ENCODE peak calls at places on chromosomes 7 and 10, in four cellular contexts. M, F, Q and U are unnamed samples.

GRCh38 chr7:7119668-7120208 is 62.6 kb upstream of the C1GALT1 start:
- DNase-seq in M (no peak), F (no peak), Q (no peak), U (no peak)

GRCh38 chr10:15775513-15775912 is 55.8 kb upstream of the ITGA8 start:
- DNase-seq in M (peak; percentile 89), F (no peak), Q (no peak), U (no peak)

GRCh38 chr7:117225536-117225935 is 97.3 kb downstream of the WNT2 start:
- DNase-seq in M (no peak), F (no peak), Q (no peak), U (no peak)

GRCh38 chr10:113111900-113112853 is 162.1 kb downstream of the TCF7L2 start:
- DNase-seq in M (peak; percentile 24), F (no peak), Q (no peak), U (no peak)

GRCh38 chr7:139765143-139765542 is 12.7 kb downstream of the HIPK2 start:
- DNase-seq in M (no peak), F (no peak), Q (no peak), U (no peak)

GRCh38 chr7:2266911-2267310 is 24.9 kb downstream of the NUDT1 start:
- DNase-seq in M (peak; percentile 49), F (no peak), Q (no peak), U (peak; percentile 78)

GRCh38 chr10:12214763-12215218 is 18.8 kb downstream of the CDC123 start:
- DNase-seq in M (peak; percentile 47), F (peak; percentile 47), Q (peak; percentile 32), U (no peak)

GRCh38 chr7:157779206-157779605 is 442.4 kb downstream of the DNAJB6 start:
- DNase-seq in M (no peak), F (no peak), Q (no peak), U (no peak)

GRCh38 chr7:26157520-26158105 is 5.6 kb downstream of the NFE2L3 start:
- DNase-seq in M (no peak), F (no peak), Q (no peak), U (no peak)

GRCh38 chr10:131211556-131211955 is 100.0 kb downstream of the TCERG1L start:
- DNase-seq in M (no peak), F (peak; percentile 61), Q (no peak), U (no peak)

GRCh38 chr10:43376046-43376635 is 4.7 kb downstream of the FXYD4 start:
- DNase-seq in M (no peak), F (no peak), Q (no peak), U (no peak)

GRCh38 chr7:8669501-8669851 is 236.1 kb downstream of the NXPH1 start:
- DNase-seq in M (no peak), F (no peak), Q (no peak), U (no peak)

GRCh38 chr7:8668627-8669500 is 235.5 kb downstream of the NXPH1 start:
- DNase-seq in M (no peak), F (no peak), Q (no peak), U (peak; percentile 10)
- H3K4me3 ChIP-seq in M (no peak overlapping the region), F (no peak overlapping the region), Q (peak overlapping the region; percentile 8), U (no peak overlapping the region)

GRCh38 chr10:117936136-117936535 is 110.6 kb downstream of the RAB11FIP2 start:
- DNase-seq in M (peak; percentile 15), F (no peak), Q (no peak), U (no peak)
- H3K4me2 ChIP-seq in M (no peak overlapping the region), F (no peak overlapping the region), Q (no peak overlapping the region), U (peak overlapping the region; percentile 46)

DNA sequence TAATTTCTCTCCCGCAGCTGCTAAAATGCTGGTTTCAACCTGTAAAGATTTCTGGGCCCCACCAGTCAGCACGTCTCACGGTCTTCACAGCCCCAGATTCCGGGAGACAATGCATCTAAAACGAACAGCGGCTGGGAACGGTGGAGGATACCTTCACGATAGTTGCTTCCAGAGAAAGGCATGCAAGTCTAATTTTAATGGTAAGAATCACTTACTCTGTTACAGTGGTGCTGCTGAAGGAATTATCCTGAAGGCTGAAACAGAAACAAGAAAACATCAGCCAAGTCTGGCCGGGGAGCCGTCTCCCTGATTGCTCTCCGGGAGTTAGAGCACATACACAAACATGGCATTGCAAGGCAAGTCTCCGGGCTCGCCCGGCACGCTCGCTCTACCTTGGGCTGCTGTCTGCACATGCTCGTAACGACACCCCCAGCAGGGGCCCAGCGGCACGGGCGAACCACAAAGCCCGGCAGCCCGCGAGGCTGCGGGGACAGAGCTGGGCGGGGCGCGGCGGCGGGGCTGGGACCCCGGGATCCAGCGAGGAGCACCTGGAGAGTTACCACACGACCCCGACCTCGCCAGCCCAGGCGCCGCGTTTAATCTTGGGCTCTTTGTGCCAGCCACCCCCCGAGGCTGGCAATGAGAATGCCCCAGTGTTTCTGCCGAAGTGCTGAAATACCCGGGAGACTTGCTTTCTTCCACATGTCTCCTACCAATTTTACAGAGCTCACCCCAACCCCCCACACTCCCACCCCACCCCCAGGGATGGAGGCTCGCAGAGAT is at the start of gene FAM13C:
- DNase-seq in M (peak; percentile 68), F (peak; percentile 83), Q (peak; percentile 66), U (peak; percentile 61)
- H3K27ac ChIP-seq in M (peak within 1 kb of the TSS; percentile 41), F (peak within 1 kb of the TSS; percentile 78), Q (peak within 1 kb of the TSS; percentile 55), U (peak within 1 kb of the TSS; percentile 63)

GRCh38 chr10:123180691-123181090 is 26.5 kb downstream of the BUB3 start:
- DNase-seq in M (no peak), F (no peak), Q (no peak), U (no peak)

GRCh38 chr10:123180101-123180500 is 25.9 kb downstream of the BUB3 start:
- DNase-seq in M (no peak), F (no peak), Q (no peak), U (no peak)

GRCh38 chr10:123183724-123184123 is 29.5 kb downstream of the BUB3 start:
- DNase-seq in M (no peak), F (no peak), Q (no peak), U (no peak)
- H3K4me3 ChIP-seq in M (no peak overlapping the region), F (no peak overlapping the region), Q (no peak overlapping the region), U (no peak overlapping the region)

GRCh38 chr7:80181411-80181810 is 46.8 kb downstream of the GNAI1 start:
- DNase-seq in M (no peak), F (no peak), Q (no peak), U (no peak)

GRCh38 chr7:80184693-80185092 is 50.1 kb downstream of the GNAI1 start:
- DNase-seq in M (no peak), F (no peak), Q (no peak), U (no peak)

GRCh38 chr7:80183900-80184685 is 49.5 kb downstream of the GNAI1 start:
- DNase-seq in M (peak; percentile 13), F (no peak), Q (no peak), U (no peak)

GRCh38 chr7:80185571-80185970 is 50.9 kb downstream of the GNAI1 start:
- DNase-seq in M (no peak), F (no peak), Q (no peak), U (no peak)

DNA sequence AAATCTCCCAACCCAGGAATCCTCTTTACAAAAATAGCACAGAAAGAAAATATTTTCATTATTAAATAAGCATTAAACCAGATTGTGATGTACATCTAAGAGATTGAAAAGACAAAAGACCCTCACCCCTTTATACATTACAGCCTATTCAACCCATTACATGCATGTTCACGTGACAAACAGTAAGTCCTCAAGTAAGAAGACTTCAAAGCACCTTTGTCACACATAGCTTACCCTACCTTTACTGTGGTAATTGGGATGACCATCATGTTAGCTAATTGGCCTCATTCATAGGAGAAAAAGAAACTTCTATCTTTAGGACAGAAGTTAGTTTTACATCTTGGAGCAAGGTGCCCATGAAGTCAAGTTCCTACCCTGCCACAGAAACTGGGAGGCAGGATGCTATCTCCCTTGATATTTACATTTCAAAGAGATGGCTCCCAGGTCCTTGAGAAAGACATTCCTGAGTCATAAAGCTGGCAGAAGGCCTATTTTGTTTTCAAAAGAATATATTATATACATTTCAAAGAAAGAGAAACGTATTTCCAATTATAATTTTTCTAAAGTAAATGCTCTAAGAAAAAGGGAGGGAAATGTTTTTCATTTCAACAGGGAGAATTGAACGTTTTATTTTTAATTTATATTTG is 48.1 kb downstream of the GNAI1 start:
- DNase-seq in M (no peak), F (no peak), Q (no peak), U (no peak)
- H3K4me2 ChIP-seq in M (no peak overlapping the region), F (no peak overlapping the region), Q (no peak overlapping the region), U (no peak overlapping the region)

GRCh38 chr7:142494021-142494420 is 236.2 kb upstream of the PRSS58 start:
- DNase-seq in M (no peak), F (no peak), Q (no peak), U (no peak)
- H3K27ac ChIP-seq in M (no peak overlapping the region), F (no peak overlapping the region), Q (no peak overlapping the region), U (no peak overlapping the region)